ENCODE peak calls at places on chromosomes 1 and 21, in five cellular contexts. H, F, L, A and B are unnamed samples.

GRCh38 chr1:219576931-219577330 is 36.0 kb downstream of the ZC3H11B start:
- DNase-seq in H (no peak), F (no peak), L (no peak), A (no peak), B (no peak)

GRCh38 chr1:198699167-198700015 is 60.6 kb downstream of the PTPRC start:
- DNase-seq in H (peak), F (no peak), L (no peak), A (no peak), B (no peak)

GRCh38 chr1:32984829-32985310 is 20.3 kb upstream of the RNF19B start:
- DNase-seq in H (no peak), F (no peak), L (no peak), A (no peak), B (no peak)

GRCh38 chr1:221827307-221827642 is 85.4 kb upstream of the DUSP10 start:
- DNase-seq in H (no peak), F (no peak), L (no peak), A (no peak), B (no peak)

GRCh38 chr1:6065093-6065878 is 19.6 kb downstream of the KCNAB2 start:
- DNase-seq in H (no peak), F (no peak), L (no peak), A (no peak), B (no peak)

GRCh38 chr1:6348511-6349191 is 44.9 kb downstream of the ACOT7 start:
- DNase-seq in H (peak), F (peak), L (no peak), A (no peak), B (no peak)

GRCh38 chr1:233700338-233700737 is 86.4 kb downstream of the KCNK1 start:
- DNase-seq in H (no peak), F (no peak), L (peak), A (no peak), B (peak)

GRCh38 chr1:207461649-207462048 is 7.5 kb downstream of the CR2 start:
- DNase-seq in H (no peak), F (no peak), L (no peak), A (no peak), B (no peak)

GRCh38 chr1:191577213-191577612 is 581.0 kb upstream of the RGS18 start:
- DNase-seq in H (no peak), F (no peak), L (no peak), A (no peak), B (no peak)

GRCh38 chr1:6288026-6288425 is 27.1 kb upstream of the GPR153 start:
- DNase-seq in H (no peak), F (no peak), L (no peak), A (no peak), B (no peak)

GRCh38 chr1:71521655-71522264 is 440.9 kb upstream of the ZRANB2 start:
- DNase-seq in H (no peak), F (peak), L (no peak), A (no peak), B (no peak)

GRCh38 chr1:52337439-52337838 is 28.6 kb downstream of the CC2D1B start:
- DNase-seq in H (no peak), F (no peak), L (no peak), A (no peak), B (no peak)

GRCh38 chr1:35264035-35264434 is 4.5 kb upstream of the ZMYM4 start:
- DNase-seq in H (no peak), F (no peak), L (no peak), A (no peak), B (no peak)

GRCh38 chr21:33168886-33169285 is 60.9 kb upstream of the IFNAR2 start:
- DNase-seq in H (no peak), F (no peak), L (no peak), A (no peak), B (no peak)

GRCh38 chr1:230222678-230223077 is 155.6 kb downstream of the GALNT2 start:
- DNase-seq in H (no peak), F (no peak), L (no peak), A (no peak), B (no peak)

GRCh38 chr1:31843506-31843905 is 27.7 kb upstream of the SPOCD1 start:
- DNase-seq in H (no peak), F (no peak), L (no peak), A (no peak), B (no peak)

GRCh38 chr1:21910528-21911204 is 26.4 kb downstream of the HSPG2 start:
- DNase-seq in H (no peak), F (no peak), L (no peak), A (no peak), B (no peak)

GRCh38 chr1:21184266-21184665 is 7.6 kb upstream of the EIF4G3 start:
- DNase-seq in H (no peak), F (peak), L (no peak), A (peak), B (no peak)

GRCh38 chr1:36973056-36973455 is 61.3 kb downstream of the GRIK3 start:
- DNase-seq in H (no peak), F (no peak), L (no peak), A (no peak), B (no peak)

GRCh38 chr1:83818916-83819315 is 180.0 kb downstream of the TTLL7 start:
- DNase-seq in H (no peak), F (no peak), L (no peak), A (no peak), B (no peak)

GRCh38 chr1:14964698-14965055 is 188.9 kb upstream of the TMEM51 start:
- DNase-seq in H (no peak), F (no peak), L (no peak), A (no peak), B (no peak)

GRCh38 chr1:58922302-58923089 is 138.6 kb upstream of the JUN start:
- DNase-seq in H (peak), F (no peak), L (peak), A (peak), B (no peak)

GRCh38 chr1:185788386-185788785 is 54.2 kb downstream of the HMCN1 start:
- DNase-seq in H (no peak), F (no peak), L (no peak), A (no peak), B (no peak)

GRCh38 chr1:188986751-188987417 is 1490.8 kb downstream of the BRINP3 start:
- DNase-seq in H (no peak), F (no peak), L (no peak), A (no peak), B (peak)